ENCODE peak calls at places on chromosomes 7 and 10, in four cellular contexts. One of them, this sample, is unnamed.

GRCh38 chr7:102434039-102434481 is 685 bp downstream of the ORAI2 start:
- DNase-seq in endothelial cell: no peak
- DNase-seq in AG10803: no peak
- DNase-seq in IMR-90: peak; percentile 44
- DNase-seq in this sample: no peak

GRCh38 chr7:23471090-23471859 is 984 bp upstream of the IGF2BP3 start:
- DNase-seq in IMR-90: peak; percentile 68
- DNase-seq in endothelial cell: peak; percentile 92
- DNase-seq in AG10803: no peak
- DNase-seq in this sample: peak; percentile 53

GRCh38 chr10:110495731-110496552 is 1.8 kb upstream of the DUSP5 start:
- DNase-seq in AG10803: peak; percentile 85
- DNase-seq in endothelial cell: peak; percentile 28
- DNase-seq in IMR-90: peak; percentile 93
- DNase-seq in this sample: peak; percentile 84

GRCh38 chr7:151755131-151755787 is 121.7 kb downstream of the PRKAG2 start:
- DNase-seq in AG10803: peak; percentile 88
- DNase-seq in endothelial cell: no peak
- DNase-seq in IMR-90: peak; percentile 82
- DNase-seq in this sample: no peak

GRCh38 chr10:13187135-13187534 is 25.8 kb downstream of the MCM10 start:
- DNase-seq in AG10803: no peak
- DNase-seq in IMR-90: no peak
- DNase-seq in endothelial cell: no peak
- DNase-seq in this sample: no peak

GRCh38 chr10:84114088-84114667 is 25.1 kb upstream of the GHITM start:
- DNase-seq in IMR-90: no peak
- DNase-seq in AG10803: no peak
- DNase-seq in endothelial cell: no peak
- DNase-seq in this sample: no peak

GRCh38 chr7:115410972-115411686 is 489.2 kb downstream of the MDFIC start:
- DNase-seq in IMR-90: no peak
- DNase-seq in AG10803: no peak
- DNase-seq in endothelial cell: no peak
- DNase-seq in this sample: no peak

GRCh38 chr7:135856356-135857144 is 107.9 kb upstream of the FAM180A start:
- DNase-seq in AG10803: peak; percentile 50
- DNase-seq in endothelial cell: no peak
- DNase-seq in IMR-90: peak; percentile 69
- DNase-seq in this sample: peak; percentile 62

GRCh38 chr10:86100581-86101061 is 266.0 kb downstream of the GRID1 start:
- DNase-seq in IMR-90: peak; percentile 4
- DNase-seq in endothelial cell: peak; percentile 24
- DNase-seq in AG10803: peak; percentile 11
- DNase-seq in this sample: no peak

GRCh38 chr10:29784175-29784773 is 149.5 kb upstream of the SVIL start:
- DNase-seq in IMR-90: peak; percentile 100
- DNase-seq in endothelial cell: peak; percentile 45
- DNase-seq in AG10803: peak; percentile 98
- DNase-seq in this sample: peak; percentile 99

GRCh38 chr10:15585303-15585715 is 134.4 kb downstream of the ITGA8 start:
- DNase-seq in endothelial cell: peak; percentile 87
- DNase-seq in IMR-90: peak; percentile 19
- DNase-seq in AG10803: peak; percentile 65
- DNase-seq in this sample: peak; percentile 51

GRCh38 chr10:101301111-101301731 is 52.7 kb upstream of the BTRC start:
- DNase-seq in endothelial cell: peak; percentile 69
- DNase-seq in AG10803: peak; percentile 13
- DNase-seq in IMR-90: peak; percentile 44
- DNase-seq in this sample: peak; percentile 48

GRCh38 chr7:128035712-128036111 is 4.5 kb upstream of the LRRC4 start:
- DNase-seq in IMR-90: no peak
- DNase-seq in endothelial cell: no peak
- DNase-seq in AG10803: no peak
- DNase-seq in this sample: no peak
- TF ChIP-seq CTCF in IMR-90: peak; percentile 39
- TF ChIP-seq CTCF in endothelial cell: no peak
- TF ChIP-seq CTCF in AG10803: peak; percentile 48
- TF ChIP-seq CTCF in this sample: peak; percentile 70

GRCh38 chr7:47852330-47853245 is 95.7 kb downstream of the PKD1L1 start:
- DNase-seq in IMR-90: no peak
- DNase-seq in endothelial cell: peak; percentile 14
- DNase-seq in AG10803: no peak
- DNase-seq in this sample: peak; percentile 5
- TF ChIP-seq CTCF in IMR-90: peak; percentile 5
- TF ChIP-seq CTCF in endothelial cell: no peak
- TF ChIP-seq CTCF in AG10803: peak; percentile 27
- TF ChIP-seq CTCF in this sample: peak; percentile 58

GRCh38 chr7:150374472-150374871 is 4.7 kb upstream of the ZNF775 start:
- DNase-seq in IMR-90: no peak
- DNase-seq in endothelial cell: no peak
- DNase-seq in AG10803: no peak
- DNase-seq in this sample: no peak

GRCh38 chr7:150374026-150374425 is 5.1 kb upstream of the ZNF775 start:
- DNase-seq in endothelial cell: no peak
- DNase-seq in IMR-90: no peak
- DNase-seq in AG10803: no peak
- DNase-seq in this sample: no peak

GRCh38 chr7:150372271-150373048 is 3.8 kb downstream of the REPIN1 start:
- DNase-seq in AG10803: no peak
- DNase-seq in endothelial cell: no peak
- DNase-seq in IMR-90: no peak
- DNase-seq in this sample: no peak

GRCh38 chr7:150371996-150372270 is 3.3 kb downstream of the REPIN1 start:
- DNase-seq in AG10803: no peak
- DNase-seq in endothelial cell: no peak
- DNase-seq in IMR-90: no peak
- DNase-seq in this sample: no peak

DNA sequence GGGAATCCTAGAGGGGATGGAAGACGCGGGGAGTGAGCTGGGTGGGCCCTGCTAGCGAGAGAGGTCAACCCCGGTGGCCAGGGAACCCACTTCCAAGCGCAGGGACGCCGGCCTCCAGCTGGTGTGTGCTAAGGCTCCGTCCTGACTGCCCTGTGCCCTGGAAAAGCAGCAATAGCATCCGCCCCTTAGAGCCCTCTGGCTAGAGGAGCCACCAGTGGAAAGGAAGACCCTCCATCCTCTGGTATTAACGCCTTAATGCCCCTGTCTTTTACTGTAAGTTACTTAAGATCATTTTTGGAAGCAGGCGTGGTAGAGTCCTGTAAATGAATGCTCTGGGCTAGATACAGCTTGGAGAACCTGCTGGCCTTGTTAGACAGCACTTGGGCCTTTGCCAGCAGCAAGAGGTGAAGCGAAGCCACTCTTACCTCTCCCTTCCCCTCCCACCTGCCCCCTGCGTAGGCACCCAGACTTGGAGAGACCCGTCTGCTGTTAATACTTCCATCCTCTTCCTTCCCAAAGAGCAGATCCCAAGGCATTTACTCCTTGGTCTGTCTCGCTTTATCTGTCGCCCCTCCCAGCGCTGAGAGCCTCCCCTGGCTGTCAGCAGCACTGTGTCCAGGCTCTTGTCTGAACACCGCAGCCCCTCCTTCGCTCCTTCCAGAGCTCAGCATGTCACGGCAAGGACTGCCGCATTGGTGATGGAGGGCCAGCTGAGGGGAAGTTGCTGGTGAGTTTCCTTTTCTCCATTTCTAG is 4.6 kb downstream of the REPIN1 start:
- DNase-seq in endothelial cell: no peak
- DNase-seq in IMR-90: no peak
- DNase-seq in AG10803: no peak
- DNase-seq in this sample: no peak
- TF ChIP-seq CTCF in endothelial cell: no peak
- TF ChIP-seq CTCF in IMR-90: no peak
- TF ChIP-seq CTCF in AG10803: no peak
- TF ChIP-seq CTCF in this sample: no peak

GRCh38 chr10:73167557-73168485 is at the start of the genes ECD and FAM149B1:
- DNase-seq in endothelial cell: peak; percentile 96
- DNase-seq in AG10803: peak; percentile 89
- DNase-seq in IMR-90: peak; percentile 94
- DNase-seq in this sample: peak; percentile 91
- TF ChIP-seq CTCF in endothelial cell: peak; percentile 17
- TF ChIP-seq CTCF in AG10803: no peak
- TF ChIP-seq CTCF in IMR-90: no peak
- TF ChIP-seq CTCF in this sample: peak; percentile 65

GRCh38 chr7:20778063-20778721 is 8.5 kb downstream of the SP8 start:
- DNase-seq in endothelial cell: peak; percentile 92
- DNase-seq in AG10803: no peak
- DNase-seq in IMR-90: no peak
- DNase-seq in this sample: no peak
- TF ChIP-seq CTCF in endothelial cell: peak; percentile 65
- TF ChIP-seq CTCF in AG10803: peak; percentile 41
- TF ChIP-seq CTCF in IMR-90: peak; percentile 52
- TF ChIP-seq CTCF in this sample: no peak

DNA sequence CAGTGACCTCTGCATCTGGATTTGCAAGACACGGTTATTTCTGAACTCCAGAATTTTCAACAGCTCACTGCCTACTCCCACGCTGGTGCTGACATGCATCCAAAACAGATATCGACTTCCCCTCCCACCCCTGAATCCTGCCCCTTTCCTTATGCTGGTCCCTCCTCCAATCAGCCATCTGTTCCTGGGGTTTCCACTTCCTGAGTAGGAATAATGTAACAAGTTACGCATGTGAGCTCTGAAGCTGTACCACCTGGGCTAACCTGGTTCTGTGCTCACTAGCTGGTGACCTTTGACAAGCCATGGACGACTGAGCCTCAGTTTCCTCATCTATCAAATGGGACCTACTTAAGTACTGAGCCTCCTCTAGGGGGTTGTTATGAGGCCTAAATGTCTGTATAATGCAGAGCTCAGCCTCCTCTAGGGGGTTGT is 1.7 kb upstream of the NCAPG2 start:
- DNase-seq in IMR-90: no peak
- DNase-seq in AG10803: no peak
- DNase-seq in endothelial cell: no peak
- DNase-seq in this sample: no peak
- TF ChIP-seq CTCF in IMR-90: no peak
- TF ChIP-seq CTCF in AG10803: no peak
- TF ChIP-seq CTCF in endothelial cell: no peak
- TF ChIP-seq CTCF in this sample: peak; percentile 5

GRCh38 chr7:138849701-138850100 is 51.7 kb upstream of the ATP6V0A4 start:
- DNase-seq in endothelial cell: no peak
- DNase-seq in IMR-90: no peak
- DNase-seq in AG10803: no peak
- DNase-seq in this sample: no peak

GRCh38 chr7:138843632-138844580 is 45.9 kb upstream of the ATP6V0A4 start:
- DNase-seq in IMR-90: no peak
- DNase-seq in AG10803: no peak
- DNase-seq in endothelial cell: no peak
- DNase-seq in this sample: no peak

GRCh38 chr7:138853448-138853847 is 55.5 kb upstream of the ATP6V0A4 start:
- DNase-seq in AG10803: no peak
- DNase-seq in endothelial cell: no peak
- DNase-seq in IMR-90: no peak
- DNase-seq in this sample: no peak

GRCh38 chr7:138852469-138852868 is 54.5 kb upstream of the ATP6V0A4 start:
- DNase-seq in IMR-90: no peak
- DNase-seq in endothelial cell: no peak
- DNase-seq in AG10803: no peak
- DNase-seq in this sample: no peak

GRCh38 chr7:138848056-138848975 is 50.3 kb upstream of the ATP6V0A4 start:
- DNase-seq in endothelial cell: no peak
- DNase-seq in AG10803: peak; percentile 6
- DNase-seq in IMR-90: peak; percentile 57
- DNase-seq in this sample: no peak
- TF ChIP-seq CTCF in endothelial cell: no peak
- TF ChIP-seq CTCF in AG10803: no peak
- TF ChIP-seq CTCF in IMR-90: no peak
- TF ChIP-seq CTCF in this sample: no peak

GRCh38 chr7:116438274-116438673 is 61.3 kb upstream of the CAV2 start:
- DNase-seq in endothelial cell: no peak
- DNase-seq in AG10803: peak; percentile 42
- DNase-seq in IMR-90: peak; percentile 18
- DNase-seq in this sample: peak; percentile 32
- TF ChIP-seq CTCF in endothelial cell: no peak
- TF ChIP-seq CTCF in AG10803: peak; percentile 38
- TF ChIP-seq CTCF in IMR-90: no peak
- TF ChIP-seq CTCF in this sample: peak; percentile 45

GRCh38 chr7:100720645-100721504 is 607 bp downstream of the EPO start:
- DNase-seq in endothelial cell: peak; percentile 25
- DNase-seq in AG10803: no peak
- DNase-seq in IMR-90: no peak
- DNase-seq in this sample: no peak

GRCh38 chr7:100721505-100721812 is 1.2 kb downstream of the EPO start:
- DNase-seq in IMR-90: no peak
- DNase-seq in endothelial cell: no peak
- DNase-seq in AG10803: no peak
- DNase-seq in this sample: no peak

GRCh38 chr7:100722480-100723212 is 2.4 kb downstream of the EPO start:
- DNase-seq in AG10803: no peak
- DNase-seq in IMR-90: no peak
- DNase-seq in endothelial cell: no peak
- DNase-seq in this sample: no peak

GRCh38 chr7:100720320-100720644 is at the start of gene EPO:
- DNase-seq in endothelial cell: no peak
- DNase-seq in AG10803: no peak
- DNase-seq in IMR-90: no peak
- DNase-seq in this sample: no peak

DNA sequence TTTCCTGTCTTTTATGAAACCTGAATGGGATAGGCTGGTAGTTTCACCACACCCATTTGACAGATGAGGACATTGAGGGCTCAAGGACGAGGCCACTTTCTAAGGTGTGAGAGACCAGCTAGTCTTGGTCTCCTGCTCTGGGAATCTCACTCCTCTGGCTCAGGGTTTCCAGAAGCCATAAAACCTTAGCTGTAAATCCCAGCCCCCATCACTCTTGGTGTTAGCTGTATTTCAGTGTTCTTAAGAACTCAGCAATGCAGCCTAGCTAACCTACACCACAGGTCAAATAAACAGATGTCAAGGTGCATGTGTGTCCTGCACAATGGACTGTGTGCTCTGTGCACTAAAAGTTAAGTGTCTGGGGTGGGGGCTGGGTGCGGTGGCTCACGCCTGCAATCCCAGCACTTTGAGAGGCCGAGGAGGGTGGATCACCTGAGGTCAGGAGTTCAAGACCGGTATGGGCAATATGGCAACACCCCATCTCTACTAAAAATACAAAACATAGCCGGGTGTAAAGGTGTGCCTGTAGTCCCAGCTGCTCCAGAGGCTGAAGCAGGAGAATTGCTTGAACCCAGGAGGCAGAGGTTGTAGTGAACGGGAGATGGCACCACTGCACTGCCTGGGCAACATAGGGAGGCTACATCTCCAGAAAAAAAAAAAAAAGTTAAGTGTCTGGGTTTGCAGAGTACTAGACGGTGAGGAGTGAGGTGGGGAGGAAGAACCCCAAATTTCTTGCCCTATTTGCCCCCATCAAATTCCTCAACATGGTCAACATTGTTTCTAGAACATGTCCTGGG is 547 bp upstream of the EPO start:
- DNase-seq in endothelial cell: no peak
- DNase-seq in IMR-90: peak; percentile 51
- DNase-seq in AG10803: peak; percentile 73
- DNase-seq in this sample: peak; percentile 48
- TF ChIP-seq CTCF in endothelial cell: no peak
- TF ChIP-seq CTCF in IMR-90: peak; percentile 51
- TF ChIP-seq CTCF in AG10803: peak; percentile 73
- TF ChIP-seq CTCF in this sample: peak; percentile 74